ENCODE peak calls at places on chromosome 1, in six cellular contexts. M, R, C, O, T and H are unnamed samples.

GRCh38 chr1:22750671-22751016 is 40.0 kb downstream of the EPHB2 start:
- DNase-seq in M (no peak), R (no peak), C (no peak), O (no peak), T (no peak), H (no peak)

GRCh38 chr1:30329802-30330557 is 393.4 kb downstream of the MATN1 start:
- DNase-seq in M (no peak), R (no peak), C (no peak), O (no peak), T (no peak), H (no peak)

GRCh38 chr1:203324103-203325003 is 19.0 kb downstream of the BTG2 start:
- DNase-seq in M (no peak), R (no peak), C (no peak), O (no peak), T (no peak), H (no peak)

GRCh38 chr1:61481313-61481712 is 243.6 kb downstream of the TM2D1 start:
- DNase-seq in M (no peak), R (no peak), C (no peak), O (no peak), T (no peak), H (no peak)

GRCh38 chr1:19640363-19641316 is 3.5 kb upstream of the NBL1 start:
- DNase-seq in M (peak; percentile 49), R (no peak), C (peak; percentile 29), O (no peak), T (no peak), H (no peak)

GRCh38 chr1:198178615-198179014 is 21.8 kb downstream of the NEK7 start:
- DNase-seq in M (no peak), R (no peak), C (no peak), O (no peak), T (no peak), H (no peak)

GRCh38 chr1:20727746-20728316 is 4.7 kb downstream of the SH2D5 start:
- DNase-seq in M (no peak), R (no peak), C (no peak), O (no peak), T (no peak), H (no peak)

GRCh38 chr1:8463144-8463927 is 145.4 kb downstream of the SLC45A1 start:
- DNase-seq in M (no peak), R (no peak), C (peak; percentile 46), O (no peak), T (peak; percentile 73), H (no peak)

GRCh38 chr1:84462118-84462517 is 16.9 kb upstream of the RPF1 start:
- DNase-seq in M (no peak), R (no peak), C (no peak), O (no peak), T (no peak), H (no peak)

GRCh38 chr1:20070357-20070756 is 363 bp downstream of the PLA2G5 start:
- DNase-seq in M (no peak), R (no peak), C (no peak), O (no peak), T (no peak), H (no peak)

GRCh38 chr1:17165823-17166222 is 39.1 kb upstream of the PADI1 start:
- DNase-seq in M (no peak), R (no peak), C (no peak), O (no peak), T (no peak), H (no peak)

GRCh38 chr1:17167041-17167782 is 37.7 kb upstream of the PADI1 start:
- DNase-seq in M (no peak), R (no peak), C (no peak), O (no peak), T (no peak), H (no peak)

GRCh38 chr1:17170571-17170970 is 34.4 kb upstream of the PADI1 start:
- DNase-seq in M (no peak), R (no peak), C (no peak), O (peak; percentile 66), T (peak; percentile 41), H (no peak)

GRCh38 chr1:17168480-17168878 is 36.4 kb upstream of the PADI1 start:
- DNase-seq in M (no peak), R (peak; percentile 65), C (no peak), O (peak; percentile 89), T (peak; percentile 52), H (no peak)

GRCh38 chr1:17167783-17168479 is 37.0 kb upstream of the PADI1 start:
- DNase-seq in M (no peak), R (peak; percentile 95), C (peak; percentile 31), O (peak; percentile 80), T (peak; percentile 82), H (no peak)
- TF ChIP-seq CTCF in M (no peak), R (no peak), C (no peak), O (no peak), T (no peak), H (no peak)

DNA sequence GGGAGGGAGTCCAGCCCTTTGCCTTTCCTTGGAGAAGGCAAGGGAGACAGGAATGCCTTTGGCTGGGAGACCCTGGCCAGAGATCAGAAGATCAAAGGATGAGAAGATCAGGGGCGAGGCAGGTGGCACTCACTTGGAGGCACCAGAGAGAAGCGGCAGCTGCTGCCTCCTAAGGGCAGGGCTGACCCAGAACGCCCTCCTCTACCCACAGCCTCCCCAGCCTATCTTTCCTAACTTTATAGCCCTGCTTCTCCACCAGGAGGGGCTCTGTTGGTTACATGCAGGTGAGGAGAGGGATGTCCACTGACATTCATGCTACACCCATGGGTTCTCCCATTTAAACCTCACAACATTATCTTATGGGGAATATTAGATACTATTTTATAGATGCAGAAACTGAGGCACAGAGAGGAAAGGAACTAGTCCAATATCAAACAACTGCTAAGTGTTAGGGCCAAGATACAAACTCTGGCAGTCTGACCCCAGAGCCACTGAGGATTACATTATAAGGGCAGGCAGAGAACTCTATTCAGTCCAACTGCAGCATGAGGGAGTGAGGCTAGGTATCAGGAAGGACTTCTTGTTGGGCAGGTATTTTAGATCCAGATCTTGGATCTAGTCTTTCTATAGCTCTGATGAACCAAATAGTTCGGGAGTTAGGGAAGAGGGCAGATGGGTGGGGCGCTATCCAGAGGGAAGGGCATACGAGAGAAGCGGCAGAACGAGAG is 19.9 kb downstream of the LGR6 start:
- DNase-seq in M (no peak), R (no peak), C (no peak), O (no peak), T (no peak), H (no peak)
- TF ChIP-seq CTCF in M (no peak), R (peak; percentile 56), C (no peak), O (no peak), T (peak; percentile 8), H (no peak)

GRCh38 chr1:62906428-62906886 is 122.5 kb downstream of the ATG4C start:
- DNase-seq in M (no peak), R (no peak), C (no peak), O (no peak), T (peak; percentile 23), H (no peak)
- TF ChIP-seq CTCF in M (no peak), R (peak; percentile 50), C (no peak), O (peak; percentile 12), T (peak; percentile 60), H (no peak)

GRCh38 chr1:209603877-209604276 is 20.4 kb downstream of the CAMK1G start:
- DNase-seq in M (no peak), R (no peak), C (no peak), O (no peak), T (no peak), H (no peak)
- TF ChIP-seq CTCF in M (no peak), R (no peak), C (no peak), O (no peak), T (no peak), H (no peak)

DNA sequence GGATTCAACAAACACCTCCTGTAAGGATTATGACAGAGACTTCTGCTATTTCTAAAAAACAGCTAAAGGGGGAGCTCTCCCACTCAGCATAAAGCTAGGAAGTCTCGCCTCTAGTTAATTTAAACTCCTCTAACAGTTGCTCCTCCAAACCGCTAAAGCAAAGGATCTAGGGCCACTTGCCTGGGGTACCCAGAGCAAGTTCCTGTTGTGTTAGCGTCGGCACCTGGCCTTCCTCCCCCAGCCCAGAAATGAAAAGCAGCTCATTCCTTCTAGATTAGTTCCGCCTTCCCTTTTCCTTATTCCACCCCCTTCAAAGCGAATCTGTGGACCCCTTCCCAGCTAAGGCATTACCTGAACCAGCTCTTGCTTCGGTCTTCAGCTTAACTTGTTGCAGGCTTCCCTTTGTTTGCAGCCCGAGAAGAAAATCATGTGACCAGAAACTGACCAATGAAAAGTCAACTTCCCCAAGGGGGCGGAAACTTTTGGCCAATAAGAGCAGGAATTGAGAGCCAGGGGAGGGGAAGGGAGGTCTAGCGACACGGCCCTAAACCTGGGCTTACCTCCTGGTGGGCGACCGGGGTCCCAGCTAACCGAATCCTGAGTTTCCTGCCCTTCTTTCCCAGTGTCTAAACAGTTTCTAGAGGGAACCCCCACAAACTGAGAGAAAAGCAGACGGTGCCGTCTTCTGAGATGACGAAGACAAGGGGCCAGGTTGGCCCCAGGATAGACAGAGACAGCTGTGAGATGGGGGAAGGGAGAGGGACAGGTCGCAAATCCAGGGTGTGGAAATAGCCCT is at the start of gene PBXIP1:
- DNase-seq in M (no peak), R (peak; percentile 79), C (peak; percentile 83), O (peak; percentile 50), T (peak; percentile 85), H (peak; percentile 79)
- TF ChIP-seq CTCF in M (peak; percentile 12), R (peak; percentile 39), C (no peak), O (peak; percentile 31), T (peak; percentile 39), H (no peak)

GRCh38 chr1:3899776-3900149 is 309 bp downstream of the C1orf174 start:
- DNase-seq in M (no peak), R (no peak), C (no peak), O (no peak), T (no peak), H (no peak)

GRCh38 chr1:3898475-3898735 is 1.7 kb downstream of the C1orf174 start:
- DNase-seq in M (no peak), R (no peak), C (no peak), O (no peak), T (no peak), H (no peak)

GRCh38 chr1:3900150-3900968 is at the start of gene C1orf174:
- DNase-seq in M (peak; percentile 93), R (peak; percentile 88), C (peak; percentile 95), O (peak; percentile 92), T (peak; percentile 96), H (peak; percentile 90)

GRCh38 chr1:3900969-3901529 is 977 bp upstream of the C1orf174 start:
- DNase-seq in M (peak; percentile 97), R (peak; percentile 71), C (peak; percentile 100), O (peak; percentile 51), T (peak; percentile 95), H (peak; percentile 91)

DNA sequence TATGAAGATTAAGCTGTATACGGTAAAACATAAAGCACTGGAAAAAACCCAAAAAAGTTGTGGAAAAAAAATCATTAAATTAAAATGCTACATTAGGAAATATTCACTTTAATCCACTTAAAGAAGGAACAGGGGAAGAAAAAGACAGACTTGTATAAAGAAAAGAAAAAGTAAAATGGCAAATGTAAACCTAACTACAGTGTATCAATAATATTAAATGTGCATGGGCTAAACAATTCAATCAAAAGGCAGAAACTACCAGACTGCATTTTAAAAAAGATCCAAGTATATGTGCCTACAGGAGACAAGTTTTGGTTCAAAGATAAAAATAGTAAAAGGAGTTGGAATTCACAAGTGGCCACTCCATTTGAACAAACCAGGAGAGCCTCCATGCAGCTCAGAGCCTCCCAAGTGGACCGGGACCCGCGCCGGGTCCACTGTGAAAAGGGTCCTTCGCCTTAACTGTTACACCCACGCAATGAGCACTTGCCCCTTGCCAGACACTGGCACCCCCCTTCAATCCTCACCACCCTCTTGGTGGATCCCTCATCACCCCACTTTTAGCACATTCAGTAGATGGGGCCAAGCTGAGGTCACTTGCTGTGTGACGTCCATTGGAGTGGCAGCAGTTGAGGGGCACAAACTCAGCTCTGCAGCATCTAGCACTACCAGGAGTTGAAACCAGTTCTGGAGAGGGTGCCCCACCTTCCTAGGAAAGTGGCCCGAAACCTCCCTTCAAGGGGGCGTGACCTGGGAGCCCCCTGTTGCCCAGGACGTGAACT is 887 bp downstream of the C1orf174 start:
- DNase-seq in M (no peak), R (no peak), C (no peak), O (no peak), T (peak; percentile 9), H (no peak)
- TF ChIP-seq CTCF in M (no peak), R (peak; percentile 40), C (no peak), O (peak; percentile 11), T (peak; percentile 5), H (no peak)

GRCh38 chr1:24294757-24295371 is 24.3 kb upstream of the GRHL3 start:
- DNase-seq in M (no peak), R (peak; percentile 77), C (peak; percentile 27), O (no peak), T (peak; percentile 81), H (no peak)
- TF ChIP-seq CTCF in M (no peak), R (peak; percentile 2), C (no peak), O (no peak), T (no peak), H (no peak)